ENCODE peak calls at places on chromosomes 2 and 18, in seven cellular contexts. One of them, this sample, is unnamed.

GRCh38 chr2:221203138-221203537 is 369.0 kb downstream of the EPHA4 start:
- DNase-seq in K562: no peak
- DNase-seq in transverse colon: peak; percentile 35
- DNase-seq in A549: no peak
- DNase-seq in GM12878: peak; percentile 20
- DNase-seq in sigmoid colon: no peak
- DNase-seq in tibial nerve: no peak
- DNase-seq in this sample: no peak

GRCh38 chr2:32882911-32883810 is 63.6 kb upstream of the LTBP1 start:
- DNase-seq in K562: no peak
- DNase-seq in A549: no peak
- DNase-seq in GM12878: no peak
- DNase-seq in transverse colon: no peak
- DNase-seq in tibial nerve: no peak
- DNase-seq in sigmoid colon: no peak
- DNase-seq in this sample: no peak

GRCh38 chr2:160869411-160869810 is 290.8 kb upstream of the TANK start:
- DNase-seq in tibial nerve: peak; percentile 19
- DNase-seq in transverse colon: no peak
- DNase-seq in A549: peak; percentile 46
- DNase-seq in sigmoid colon: no peak
- DNase-seq in K562: no peak
- DNase-seq in GM12878: no peak
- DNase-seq in this sample: no peak

GRCh38 chr2:143524001-143524608 is 394.9 kb downstream of the ARHGAP15 start:
- DNase-seq in sigmoid colon: no peak
- DNase-seq in K562: no peak
- DNase-seq in tibial nerve: no peak
- DNase-seq in GM12878: no peak
- DNase-seq in A549: no peak
- DNase-seq in transverse colon: no peak
- DNase-seq in this sample: no peak

GRCh38 chr2:109350526-109350925 is 221.5 kb downstream of the SH3RF3 start:
- DNase-seq in tibial nerve: no peak
- DNase-seq in transverse colon: no peak
- DNase-seq in A549: no peak
- DNase-seq in K562: no peak
- DNase-seq in GM12878: no peak
- DNase-seq in sigmoid colon: no peak
- DNase-seq in this sample: no peak

GRCh38 chr2:197514754-197515153 is 1.1 kb upstream of the MOB4 start:
- DNase-seq in tibial nerve: no peak
- DNase-seq in GM12878: no peak
- DNase-seq in A549: no peak
- DNase-seq in K562: no peak
- DNase-seq in transverse colon: no peak
- DNase-seq in sigmoid colon: no peak
- DNase-seq in this sample: no peak

GRCh38 chr2:216583157-216583556 is 50.1 kb upstream of the IGFBP2 start:
- DNase-seq in transverse colon: no peak
- DNase-seq in tibial nerve: no peak
- DNase-seq in K562: no peak
- DNase-seq in A549: peak; percentile 14
- DNase-seq in sigmoid colon: no peak
- DNase-seq in GM12878: no peak
- DNase-seq in this sample: no peak

GRCh38 chr2:231395188-231396057 is at the start of gene B3GNT7:
- DNase-seq in GM12878: no peak
- DNase-seq in A549: no peak
- DNase-seq in sigmoid colon: no peak
- DNase-seq in K562: no peak
- DNase-seq in tibial nerve: no peak
- DNase-seq in transverse colon: peak; percentile 68
- DNase-seq in this sample: peak; percentile 64

GRCh38 chr2:36489296-36489695 is 108.7 kb downstream of the FEZ2 start:
- DNase-seq in K562: no peak
- DNase-seq in transverse colon: no peak
- DNase-seq in tibial nerve: no peak
- DNase-seq in GM12878: no peak
- DNase-seq in sigmoid colon: no peak
- DNase-seq in A549: peak; percentile 57
- DNase-seq in this sample: no peak

GRCh38 chr2:216804357-216805350 is 55.2 kb downstream of the TNP1 start:
- DNase-seq in A549: no peak
- DNase-seq in transverse colon: no peak
- DNase-seq in K562: no peak
- DNase-seq in tibial nerve: peak; percentile 16
- DNase-seq in GM12878: no peak
- DNase-seq in sigmoid colon: no peak
- DNase-seq in this sample: no peak

GRCh38 chr2:60585276-60585675 is 31.8 kb upstream of the BCL11A start:
- DNase-seq in K562: no peak
- DNase-seq in sigmoid colon: no peak
- DNase-seq in A549: no peak
- DNase-seq in GM12878: no peak
- DNase-seq in transverse colon: no peak
- DNase-seq in tibial nerve: no peak
- DNase-seq in this sample: no peak

GRCh38 chr18:28854964-28855363 is 678.0 kb upstream of the CDH2 start:
- DNase-seq in K562: no peak
- DNase-seq in transverse colon: no peak
- DNase-seq in tibial nerve: no peak
- DNase-seq in GM12878: no peak
- DNase-seq in A549: no peak
- DNase-seq in sigmoid colon: no peak
- DNase-seq in this sample: no peak

GRCh38 chr2:239012228-239012627 is 164.3 kb downstream of the TWIST2 start:
- DNase-seq in K562: no peak
- DNase-seq in GM12878: no peak
- DNase-seq in tibial nerve: no peak
- DNase-seq in transverse colon: no peak
- DNase-seq in A549: no peak
- DNase-seq in sigmoid colon: peak; percentile 41
- DNase-seq in this sample: no peak

GRCh38 chr18:79519751-79520472 is 124.2 kb downstream of the NFATC1 start:
- DNase-seq in sigmoid colon: no peak
- DNase-seq in A549: no peak
- DNase-seq in tibial nerve: no peak
- DNase-seq in transverse colon: no peak
- DNase-seq in K562: peak; percentile 66
- DNase-seq in GM12878: no peak
- DNase-seq in this sample: no peak

GRCh38 chr2:210617732-210618330 is 61.4 kb downstream of the CPS1 start:
- DNase-seq in transverse colon: no peak
- DNase-seq in sigmoid colon: no peak
- DNase-seq in tibial nerve: peak; percentile 24
- DNase-seq in GM12878: no peak
- DNase-seq in A549: peak; percentile 41
- DNase-seq in K562: peak; percentile 11
- DNase-seq in this sample: no peak

GRCh38 chr2:201402651-201403573 is 45.8 kb upstream of the FLACC1 start:
- DNase-seq in K562: no peak
- DNase-seq in tibial nerve: no peak
- DNase-seq in GM12878: no peak
- DNase-seq in sigmoid colon: no peak
- DNase-seq in transverse colon: no peak
- DNase-seq in A549: no peak
- DNase-seq in this sample: no peak

GRCh38 chr2:241224068-241224850 is 35.8 kb downstream of the ANO7 start:
- DNase-seq in sigmoid colon: no peak
- DNase-seq in GM12878: no peak
- DNase-seq in transverse colon: no peak
- DNase-seq in tibial nerve: no peak
- DNase-seq in K562: no peak
- DNase-seq in A549: no peak
- DNase-seq in this sample: no peak

GRCh38 chr2:191869781-191870180 is 22.9 kb upstream of the CAVIN2 start:
- DNase-seq in A549: peak; percentile 18
- DNase-seq in GM12878: no peak
- DNase-seq in sigmoid colon: no peak
- DNase-seq in transverse colon: no peak
- DNase-seq in K562: no peak
- DNase-seq in tibial nerve: no peak
- DNase-seq in this sample: no peak

GRCh38 chr2:8535398-8535755 is 146.5 kb upstream of the ID2 start:
- DNase-seq in K562: no peak
- DNase-seq in A549: no peak
- DNase-seq in GM12878: no peak
- DNase-seq in sigmoid colon: no peak
- DNase-seq in tibial nerve: no peak
- DNase-seq in transverse colon: no peak
- DNase-seq in this sample: no peak

GRCh38 chr2:8537572-8538155 is 144.2 kb upstream of the ID2 start:
- DNase-seq in GM12878: no peak
- DNase-seq in K562: no peak
- DNase-seq in sigmoid colon: no peak
- DNase-seq in A549: no peak
- DNase-seq in tibial nerve: no peak
- DNase-seq in transverse colon: no peak
- DNase-seq in this sample: no peak

GRCh38 chr2:8538531-8538930 is 143.3 kb upstream of the ID2 start:
- DNase-seq in sigmoid colon: no peak
- DNase-seq in transverse colon: no peak
- DNase-seq in A549: no peak
- DNase-seq in K562: no peak
- DNase-seq in GM12878: no peak
- DNase-seq in tibial nerve: no peak
- DNase-seq in this sample: no peak

GRCh38 chr2:8535821-8536685 is 145.8 kb upstream of the ID2 start:
- DNase-seq in A549: no peak
- DNase-seq in K562: no peak
- DNase-seq in GM12878: no peak
- DNase-seq in sigmoid colon: peak; percentile 66
- DNase-seq in transverse colon: no peak
- DNase-seq in tibial nerve: no peak
- DNase-seq in this sample: no peak

DNA sequence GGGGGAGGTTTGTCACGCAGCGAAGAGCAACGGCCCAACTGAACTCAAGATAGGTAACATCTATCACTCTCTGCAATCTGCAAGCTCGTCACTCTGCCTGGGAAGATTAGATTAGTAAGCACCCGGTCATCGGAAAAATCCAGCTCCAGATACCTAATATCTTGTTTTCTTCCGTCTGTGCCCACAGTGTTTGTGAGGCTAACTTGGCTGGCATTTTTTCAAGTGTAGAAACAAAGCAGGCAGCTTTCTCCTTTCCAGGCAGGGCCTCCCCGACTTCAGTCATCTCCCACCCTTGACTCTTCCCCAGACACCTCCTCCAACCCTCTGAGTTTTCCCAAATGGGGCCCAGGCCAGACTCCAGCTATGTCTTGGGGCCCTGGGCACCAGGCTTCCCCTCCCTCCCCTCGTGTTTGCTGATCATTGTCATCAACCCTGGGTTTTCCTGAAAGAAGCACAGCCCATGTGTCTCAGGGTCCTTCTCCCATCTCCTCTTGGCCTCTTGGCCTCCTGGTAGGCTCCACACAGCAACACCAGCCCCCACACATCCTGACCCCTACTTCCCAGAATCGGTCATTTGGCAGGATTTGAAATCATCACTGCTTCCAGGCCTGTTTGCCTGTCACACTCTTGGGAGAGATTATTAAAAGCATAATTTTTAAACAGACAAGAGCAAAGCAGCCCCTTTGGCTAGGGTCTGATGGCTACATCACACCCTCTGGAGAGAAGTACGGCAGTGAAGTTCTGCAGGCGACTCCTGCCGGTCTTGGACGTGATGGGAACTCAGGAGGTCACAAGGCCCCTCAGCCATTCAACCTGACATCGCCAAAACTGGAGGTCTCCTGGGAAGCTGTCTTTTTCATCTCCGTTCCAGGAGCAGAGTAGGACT is 144.9 kb upstream of the ID2 start:
- DNase-seq in K562: peak; percentile 53
- DNase-seq in tibial nerve: no peak
- DNase-seq in sigmoid colon: peak; percentile 62
- DNase-seq in transverse colon: no peak
- DNase-seq in A549: no peak
- DNase-seq in GM12878: no peak
- DNase-seq in this sample: no peak
- TF ChIP-seq EP300 in K562: peak; percentile 91
- TF ChIP-seq EP300 in tibial nerve: no peak
- TF ChIP-seq EP300 in sigmoid colon: no peak
- TF ChIP-seq EP300 in transverse colon: no peak
- TF ChIP-seq EP300 in A549: no peak
- TF ChIP-seq EP300 in GM12878: no peak
- TF ChIP-seq EP300 in this sample: no peak

DNA sequence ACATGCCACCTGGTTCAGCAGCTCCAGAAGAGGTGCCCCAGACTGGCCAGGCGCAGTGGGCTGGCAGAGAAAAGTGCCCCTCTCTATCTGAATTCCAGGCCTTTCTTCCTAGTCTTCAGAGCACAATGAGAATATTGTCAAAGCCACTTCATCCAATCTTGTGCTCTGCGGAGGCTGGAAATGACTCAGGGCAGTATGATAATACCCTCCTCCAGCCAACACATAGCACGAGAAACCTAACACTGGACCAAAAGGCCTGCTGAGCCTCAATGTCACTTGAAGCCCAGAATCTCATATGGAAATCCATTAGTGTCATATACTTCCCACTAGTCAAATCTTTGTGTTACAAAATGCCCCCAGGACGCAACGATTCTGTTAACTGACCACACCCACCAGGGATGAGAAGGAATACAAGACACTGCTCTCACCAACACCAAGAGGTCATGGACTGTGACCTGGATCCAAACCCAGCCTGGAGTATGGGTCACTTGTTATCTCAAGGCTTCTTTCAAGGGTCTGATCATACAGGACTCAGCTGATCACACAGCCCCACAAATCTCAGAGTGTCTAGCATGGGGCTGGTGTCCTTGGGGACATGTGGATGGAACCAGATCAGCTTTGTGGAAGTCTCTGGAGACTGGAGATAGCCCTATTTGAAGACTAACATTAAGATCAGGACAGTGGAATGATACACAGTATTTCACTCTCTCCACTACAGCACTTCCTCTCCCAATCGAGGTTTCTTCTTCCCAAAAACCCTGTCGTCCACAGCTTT is 10.1 kb downstream of the KIF3C start:
- DNase-seq in K562: peak; percentile 26
- DNase-seq in GM12878: no peak
- DNase-seq in A549: no peak
- DNase-seq in tibial nerve: no peak
- DNase-seq in sigmoid colon: no peak
- DNase-seq in transverse colon: no peak
- DNase-seq in this sample: no peak
- TF ChIP-seq EP300 in K562: no peak
- TF ChIP-seq EP300 in GM12878: no peak
- TF ChIP-seq EP300 in A549: no peak
- TF ChIP-seq EP300 in tibial nerve: peak; percentile 59
- TF ChIP-seq EP300 in sigmoid colon: no peak
- TF ChIP-seq EP300 in transverse colon: no peak
- TF ChIP-seq EP300 in this sample: no peak

GRCh38 chr2:128389521-128389920 is 70.9 kb upstream of the HS6ST1 start:
- DNase-seq in GM12878: no peak
- DNase-seq in transverse colon: no peak
- DNase-seq in K562: no peak
- DNase-seq in A549: no peak
- DNase-seq in sigmoid colon: peak; percentile 46
- DNase-seq in tibial nerve: no peak
- DNase-seq in this sample: no peak
- TF ChIP-seq EP300 in GM12878: no peak
- TF ChIP-seq EP300 in transverse colon: no peak
- TF ChIP-seq EP300 in K562: no peak
- TF ChIP-seq EP300 in A549: no peak
- TF ChIP-seq EP300 in sigmoid colon: no peak
- TF ChIP-seq EP300 in tibial nerve: no peak
- TF ChIP-seq EP300 in this sample: no peak

GRCh38 chr2:200356794-200357472 is 50.4 kb downstream of the SPATS2L start:
- DNase-seq in K562: no peak
- DNase-seq in sigmoid colon: no peak
- DNase-seq in A549: no peak
- DNase-seq in transverse colon: no peak
- DNase-seq in GM12878: no peak
- DNase-seq in tibial nerve: no peak
- DNase-seq in this sample: no peak
- TF ChIP-seq EP300 in K562: no peak
- TF ChIP-seq EP300 in sigmoid colon: no peak
- TF ChIP-seq EP300 in A549: no peak
- TF ChIP-seq EP300 in transverse colon: no peak
- TF ChIP-seq EP300 in GM12878: no peak
- TF ChIP-seq EP300 in tibial nerve: no peak
- TF ChIP-seq EP300 in this sample: no peak